ENCODE peak calls at places on chromosomes 16 and 17, in seven cellular contexts. N is neuronal stem cell, K is fibroblast of lung, B is mesendoderm, Z is PC-3, J is osteoblast, R is OCI-LY7. Q is an unnamed sample.

GRCh38 chr16:8096211-8096610 is 494.1 kb downstream of the TMEM114 start:
- DNase-seq in N (no peak), R (no peak), B (no peak), J (no peak), K (no peak), Z (no peak), Q (no peak)

GRCh38 chr17:31231852-31232251 is 65.2 kb downstream of the OMG start:
- DNase-seq in Z (no peak), R (no peak), B (no peak), K (no peak), J (no peak), N (no peak), Q (no peak)

GRCh38 chr17:46159686-46160085 is 33.5 kb downstream of the KANSL1 start:
- DNase-seq in Z (no peak), B (no peak), N (no peak), K (peak), R (no peak), J (peak), Q (peak)

GRCh38 chr16:30902070-30902972 is 5.9 kb downstream of the CTF1 start:
- DNase-seq in J (peak), K (peak), Z (peak), B (peak), N (no peak), R (no peak), Q (peak)

GRCh38 chr17:49823614-49824013 is 24.3 kb downstream of the TAC4 start:
- DNase-seq in J (no peak), B (no peak), K (peak), R (no peak), Z (no peak), N (no peak), Q (no peak)

GRCh38 chr17:77489898-77490265 is 349.1 kb downstream of the SEC14L1 start:
- DNase-seq in K (no peak), Z (no peak), R (no peak), N (no peak), J (peak), B (no peak), Q (no peak)

GRCh38 chr16:51898872-51899271 is 648.1 kb downstream of the TOX3 start:
- DNase-seq in B (peak), Z (no peak), K (no peak), J (no peak), R (no peak), N (no peak), Q (no peak)

GRCh38 chr17:40986920-40987319 is 2.8 kb upstream of the KRT40 start:
- DNase-seq in K (no peak), R (no peak), N (no peak), J (no peak), Z (no peak), B (no peak), Q (no peak)

GRCh38 chr16:67659675-67660563 is at the start of gene ACD:
- DNase-seq in R (peak), B (peak), N (peak), J (peak), K (peak), Z (peak), Q (peak)

GRCh38 chr17:71740866-71741265 is 380.0 kb upstream of the SOX9 start:
- DNase-seq in K (no peak), B (no peak), N (no peak), R (no peak), Z (no peak), J (no peak), Q (no peak)

GRCh38 chr17:66423436-66423922 is 121.1 kb downstream of the PRKCA start:
- DNase-seq in R (no peak), K (peak), N (no peak), J (no peak), Z (no peak), B (peak), Q (no peak)

GRCh38 chr16:31427441-31428276 is 501 bp downstream of the COX6A2 start:
- DNase-seq in J (peak), K (no peak), Z (no peak), N (no peak), R (no peak), B (no peak), Q (no peak)

GRCh38 chr16:87324411-87325275 is 7.5 kb upstream of the C16orf95 start:
- DNase-seq in K (peak), R (peak), J (peak), B (peak), Z (peak), N (peak), Q (no peak)

GRCh38 chr17:76927577-76927976 is 59.4 kb downstream of the MGAT5B start:
- DNase-seq in Z (no peak), N (no peak), K (no peak), B (no peak), R (no peak), J (peak), Q (no peak)

GRCh38 chr16:31367875-31368274 is 12.9 kb downstream of the ITGAX start:
- DNase-seq in N (no peak), J (no peak), K (no peak), B (no peak), Z (no peak), R (no peak), Q (no peak)

GRCh38 chr17:75125984-75126383 is 5.6 kb downstream of the NT5C start:
- DNase-seq in K (no peak), Z (no peak), B (peak), N (no peak), J (peak), R (peak), Q (no peak)

GRCh38 chr17:34299017-34299416 is 13.5 kb downstream of the CCL11 start:
- DNase-seq in J (peak), K (peak), Z (no peak), B (no peak), N (no peak), R (no peak), Q (no peak)

GRCh38 chr17:48490391-48491026 is 40.3 kb downstream of the HOXB1 start:
- DNase-seq in K (peak), Z (peak), R (no peak), B (no peak), J (no peak), N (no peak), Q (no peak)

GRCh38 chr16:14070877-14071575 is at the start of gene MRTFB:
- DNase-seq in R (peak), J (peak), B (peak), K (peak), N (peak), Z (peak), Q (peak)

GRCh38 chr17:40859536-40859935 is 7.5 kb downstream of the KRT12 start:
- DNase-seq in N (no peak), K (no peak), B (no peak), R (no peak), Z (no peak), J (no peak), Q (no peak)

GRCh38 chr16:75478480-75479345 is 14.2 kb upstream of the TMEM170A start:
- DNase-seq in B (no peak), J (no peak), N (no peak), Z (no peak), R (no peak), K (no peak), Q (no peak)

GRCh38 chr17:59329558-59330313 is 1.7 kb upstream of the YPEL2 start:
- DNase-seq in R (peak), K (peak), N (peak), Z (peak), B (peak), J (peak), Q (peak)

GRCh38 chr16:79269211-79269863 is 331.2 kb downstream of the MAF start:
- DNase-seq in K (no peak), Z (no peak), R (peak), N (no peak), B (peak), J (no peak), Q (no peak)

GRCh38 chr17:1147664-1148063 is 32.1 kb downstream of the ABR start:
- DNase-seq in Z (peak), N (peak), J (peak), K (peak), B (peak), R (no peak), Q (peak)

GRCh38 chr17:19546289-19547065 is 12.8 kb downstream of the SLC47A1 start:
- DNase-seq in K (no peak), J (peak), Z (peak), B (peak), R (peak), N (no peak), Q (no peak)

GRCh38 chr17:57954421-57955182 is 610 bp downstream of the CUEDC1 start:
- DNase-seq in N (peak), Z (peak), K (peak), R (no peak), B (peak), J (peak), Q (no peak)

GRCh38 chr16:30948087-30948955 is 547 bp upstream of the ORAI3 start:
- DNase-seq in N (peak), J (peak), Z (peak), K (peak), B (peak), R (no peak), Q (peak)

GRCh38 chr17:29619251-29619650 is 3.5 kb downstream of the CORO6 start:
- DNase-seq in B (peak), J (peak), K (peak), N (no peak), R (peak), Z (no peak), Q (no peak)

GRCh38 chr16:89575247-89576172 is at the start of gene CPNE7:
- DNase-seq in K (no peak), N (no peak), J (peak), B (no peak), R (no peak), Z (no peak), Q (no peak)

GRCh38 chr17:61420128-61420527 is 20.5 kb downstream of the TBX2 start:
- DNase-seq in B (no peak), K (no peak), N (no peak), J (no peak), Z (no peak), R (no peak), Q (no peak)

GRCh38 chr17:81228420-81228819 is 5.7 kb upstream of the CEP131 start:
- DNase-seq in R (peak), N (no peak), K (no peak), B (no peak), J (no peak), Z (no peak), Q (no peak)

GRCh38 chr17:82229686-82230626 is 1.1 kb downstream of the SLC16A3 start:
- DNase-seq in B (no peak), Z (no peak), N (no peak), R (no peak), J (peak), K (no peak), Q (no peak)

GRCh38 chr17:35084987-35085386 is 21.5 kb upstream of the RFFL start:
- DNase-seq in J (no peak), R (no peak), N (no peak), Z (peak), B (peak), K (peak), Q (peak)

GRCh38 chr16:69443809-69444611 is 19.6 kb downstream of the CYB5B start:
- DNase-seq in R (no peak), B (no peak), K (no peak), N (no peak), J (no peak), Z (no peak), Q (peak)

GRCh38 chr17:2903193-2903974 is 107.1 kb downstream of the RAP1GAP2 start:
- DNase-seq in Z (no peak), R (no peak), N (no peak), J (peak), K (no peak), B (no peak), Q (no peak)

DNA sequence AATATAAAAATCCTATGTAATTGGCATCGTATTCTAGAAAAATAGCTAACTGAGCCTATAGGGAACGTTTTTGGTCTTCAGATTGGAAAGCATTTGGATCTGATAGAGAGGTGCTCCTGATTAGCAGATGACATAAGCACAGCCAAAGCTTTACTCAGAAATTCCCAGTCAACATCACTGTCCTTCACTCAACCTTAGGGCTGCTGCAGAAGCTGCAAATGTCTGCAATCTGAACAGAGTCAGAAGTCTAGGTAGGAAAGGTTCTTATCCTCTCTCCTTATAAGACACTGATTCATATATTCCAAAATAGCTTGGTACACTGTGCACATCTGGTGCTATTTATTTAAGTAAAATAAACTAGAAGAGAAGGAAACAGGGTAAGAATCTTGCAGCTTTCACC is 19.2 kb downstream of the STRADA start:
- DNase-seq in N (no peak), B (no peak), K (no peak), R (no peak), J (no peak), Z (no peak), Q (no peak)
- H3K27ac ChIP-seq in N (no peak), B (no peak), K (no peak), R (no peak), J (no peak), Z (no peak), Q (no peak)

DNA sequence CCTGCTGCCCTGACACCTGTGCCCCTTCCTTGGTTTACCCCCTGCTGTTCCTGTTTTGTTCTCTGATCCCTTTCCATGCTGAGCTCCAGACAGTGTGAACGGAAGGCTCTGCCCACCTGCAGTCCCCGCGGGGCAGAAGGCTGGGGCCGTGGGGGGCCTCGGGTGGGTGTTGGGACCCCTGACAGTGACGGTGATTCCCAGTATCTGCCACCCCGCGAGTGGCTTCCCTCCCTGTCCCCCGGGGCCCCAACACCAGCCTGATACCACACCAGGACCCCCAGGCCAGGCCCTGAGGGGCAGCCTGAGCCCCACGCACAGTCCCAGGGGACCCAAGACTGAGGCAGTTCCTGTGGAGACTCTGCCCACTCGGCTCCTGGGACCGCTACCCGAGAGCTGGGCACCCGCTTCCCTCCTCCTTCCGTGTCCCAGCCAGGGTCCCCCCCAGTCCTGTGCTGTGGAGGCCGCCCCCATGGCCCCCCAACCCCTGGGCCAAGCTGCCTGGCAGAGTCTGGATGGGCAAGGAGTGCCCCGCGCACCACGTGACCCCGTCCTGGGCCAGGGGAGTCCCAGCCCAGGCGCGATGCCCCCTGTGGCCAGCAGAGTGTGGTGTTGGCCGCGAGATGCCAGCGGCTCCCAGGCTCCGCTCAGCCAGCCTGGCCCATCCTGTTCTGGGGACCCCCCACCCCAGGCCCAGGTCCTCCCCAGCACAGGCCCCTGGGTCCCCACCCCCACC is 10.0 kb upstream of the C1QTNF8 start:
- DNase-seq in J (peak), R (peak), Z (peak), N (peak), B (peak), K (peak), Q (peak)
- H3K4me2 ChIP-seq in J (no peak), R (no peak), Z (no peak), N (no peak), B (no peak), K (no peak), Q (no peak)

DNA sequence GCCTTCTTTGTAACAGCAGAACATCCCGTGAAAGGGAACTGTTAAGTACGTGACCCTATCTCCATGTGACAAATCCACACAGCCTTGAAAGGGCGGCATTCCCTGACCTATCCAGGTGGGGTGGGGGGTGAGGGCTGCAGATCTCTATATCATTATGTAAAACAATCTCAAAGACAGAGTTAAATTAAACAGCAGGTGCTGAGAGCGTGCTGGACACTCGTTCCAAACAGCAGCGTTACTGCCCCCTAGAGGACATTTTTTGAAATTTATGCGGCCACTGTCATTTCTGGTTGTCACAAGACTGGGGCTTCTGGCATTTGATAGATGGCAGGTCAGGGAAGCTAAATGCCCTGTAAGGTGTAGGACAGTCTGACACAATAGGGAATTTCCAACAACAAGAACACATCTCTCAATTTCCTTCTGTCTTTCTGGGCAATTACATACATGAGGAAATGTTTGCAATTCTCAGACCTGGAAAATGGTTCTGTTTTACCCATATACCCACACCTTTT is 6.7 kb upstream of the SLC25A39 start:
- DNase-seq in B (peak), N (peak), J (peak), K (peak), R (peak), Z (peak), Q (peak)
- H3K27ac ChIP-seq in B (no peak), N (no peak), J (no peak), K (no peak), R (peak), Z (no peak), Q (no peak)

GRCh38 chr17:14725729-14726128 is 424.8 kb downstream of the HS3ST3B1 start:
- DNase-seq in K (no peak), Z (no peak), N (no peak), J (no peak), R (no peak), B (no peak), Q (no peak)

GRCh38 chr17:14719942-14720341 is 419.1 kb downstream of the HS3ST3B1 start:
- DNase-seq in B (no peak), N (no peak), K (no peak), Z (peak), J (no peak), R (no peak), Q (peak)

DNA sequence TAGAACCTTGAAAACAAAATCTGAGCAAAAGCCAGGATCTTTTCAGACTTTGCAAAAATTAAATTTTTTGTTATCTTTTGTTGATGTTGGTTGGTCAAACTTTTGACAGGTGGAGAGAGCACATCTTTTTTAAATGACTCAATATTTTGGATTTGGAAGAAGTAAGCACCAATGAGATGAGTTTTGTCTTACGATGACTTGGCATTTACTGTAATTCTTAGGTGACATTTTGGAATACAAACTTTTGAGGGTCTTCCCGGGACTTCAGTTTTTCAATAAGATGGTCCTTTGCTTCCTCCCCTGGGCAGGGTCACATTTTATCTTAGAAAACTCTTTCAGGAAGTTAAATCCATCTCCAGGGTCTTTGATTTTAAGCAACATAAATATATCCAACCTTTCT is 423.9 kb downstream of the HS3ST3B1 start:
- DNase-seq in N (no peak), J (no peak), K (no peak), B (no peak), R (no peak), Z (no peak), Q (no peak)
- H3K4me2 ChIP-seq in N (no peak), J (no peak), K (no peak), B (no peak), R (no peak), Z (no peak), Q (no peak)

GRCh38 chr16:2487517-2487842 is 12.6 kb downstream of the TBC1D24 start:
- DNase-seq in B (no peak), K (no peak), N (no peak), Z (no peak), R (no peak), J (no peak), Q (no peak)

GRCh38 chr16:2486645-2487516 is 12.0 kb downstream of the TBC1D24 start:
- DNase-seq in J (peak), B (no peak), R (peak), Z (no peak), N (no peak), K (no peak), Q (no peak)

GRCh38 chr16:2484898-2485508 is 10.1 kb downstream of the TBC1D24 start:
- DNase-seq in K (no peak), Z (no peak), J (peak), B (no peak), N (no peak), R (no peak), Q (no peak)

GRCh38 chr16:2483939-2484897 is 9.3 kb downstream of the TBC1D24 start:
- DNase-seq in R (no peak), J (peak), N (no peak), B (no peak), Z (no peak), K (no peak), Q (no peak)

DNA sequence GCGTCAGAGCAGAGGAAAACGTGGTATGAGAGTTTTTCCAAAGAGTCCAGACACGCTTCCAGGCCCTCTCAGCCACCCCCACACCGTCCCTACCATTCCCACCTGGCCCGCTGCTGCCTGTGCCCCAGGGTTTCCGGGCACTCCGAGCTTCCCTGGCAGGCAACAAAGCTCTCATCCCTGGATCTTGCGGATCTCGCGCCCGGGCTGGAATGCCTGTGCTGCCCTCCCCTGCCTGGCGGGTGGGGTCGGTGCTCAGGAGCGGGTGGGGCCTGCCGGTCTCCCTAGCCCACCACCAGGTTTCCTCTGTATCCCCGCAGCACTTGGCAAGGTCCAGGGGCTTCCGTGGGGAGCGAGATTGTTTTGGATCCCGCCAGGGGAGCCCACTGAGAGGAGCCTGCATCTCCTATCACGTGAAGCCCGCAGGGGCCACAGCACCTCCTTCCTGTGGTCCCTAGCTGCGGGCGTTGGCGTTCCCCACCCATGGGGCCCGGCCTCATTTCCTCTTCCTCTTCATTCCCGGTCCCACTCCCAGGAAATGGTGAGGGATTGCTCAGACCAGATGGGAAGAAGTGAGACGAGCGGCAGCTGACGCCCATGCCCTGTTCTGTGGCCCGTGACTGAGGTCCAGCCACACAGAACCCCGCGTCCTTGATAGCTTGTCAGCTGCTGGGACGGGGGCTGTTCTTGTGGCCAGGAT is 11.0 kb downstream of the TBC1D24 start:
- DNase-seq in J (peak), B (no peak), Z (no peak), K (no peak), N (no peak), R (no peak), Q (no peak)
- H3K27ac ChIP-seq in J (no peak), B (no peak), Z (no peak), K (no peak), N (no peak), R (no peak), Q (no peak)

GRCh38 chr17:3956983-3957382 is 7.3 kb downstream of the ATP2A3 start:
- DNase-seq in N (no peak), Z (no peak), R (no peak), J (no peak), K (no peak), B (no peak), Q (no peak)
- H3K4me2 ChIP-seq in N (no peak), Z (no peak), R (peak), J (no peak), K (no peak), B (no peak), Q (no peak)

GRCh38 chr17:56424005-56424404 is 169.5 kb upstream of the NOG start:
- DNase-seq in J (no peak), B (no peak), K (no peak), R (no peak), N (no peak), Z (no peak), Q (no peak)
- H3K27ac ChIP-seq in J (no peak), B (no peak), K (no peak), R (no peak), N (no peak), Z (no peak), Q (no peak)